ENCODE peak calls at places on chromosomes 2 and 18, in ten cellular contexts. S, O, U, B, D, E, P, R, C and H are unnamed samples.

GRCh38 chr18:79612291-79613108 is 67.1 kb upstream of the CTDP1 start:
- DNase-seq in S (no peak), O (no peak), U (no peak), B (no peak), D (no peak), E (no peak), P (peak), R (no peak), C (no peak), H (no peak)

GRCh38 chr18:56967032-56967431 is 179.9 kb upstream of the BOD1L2 start:
- DNase-seq in S (no peak), O (no peak), U (no peak), B (no peak), D (no peak), E (no peak), P (no peak), R (no peak), C (no peak), H (no peak)

GRCh38 chr2:129765326-129766158 is 213.9 kb upstream of the RAB6C start:
- DNase-seq in S (no peak), O (no peak), U (no peak), B (no peak), D (no peak), E (no peak), P (no peak), R (no peak), C (no peak), H (no peak)

GRCh38 chr2:216006164-216006663 is 7.1 kb downstream of the MREG start:
- DNase-seq in S (peak), O (no peak), U (no peak), B (no peak), D (peak), E (no peak), P (no peak), R (no peak), C (no peak), H (no peak)

GRCh38 chr2:49490710-49491109 is 336.4 kb upstream of the FSHR start:
- DNase-seq in S (peak), O (no peak), U (no peak), B (no peak), D (no peak), E (peak), P (no peak), R (peak), C (peak), H (no peak)

GRCh38 chr2:24304098-24304497 is 56.2 kb downstream of the ITSN2 start:
- DNase-seq in S (peak), O (no peak), U (no peak), B (peak), D (no peak), E (no peak), P (peak), R (no peak), C (peak), H (peak)

GRCh38 chr2:219461061-219461514 is 26.4 kb downstream of the SPEG start:
- DNase-seq in S (peak), O (no peak), U (no peak), B (no peak), D (no peak), E (no peak), P (peak), R (no peak), C (peak), H (no peak)

GRCh38 chr2:182915369-182916326 is 49.2 kb upstream of the FRZB start:
- DNase-seq in S (peak), O (no peak), U (no peak), B (no peak), D (no peak), E (no peak), P (peak), R (no peak), C (peak), H (no peak)

GRCh38 chr18:52504589-52504988 is 164.6 kb downstream of the DCC start:
- DNase-seq in S (no peak), O (no peak), U (no peak), B (no peak), D (no peak), E (no peak), P (no peak), R (no peak), C (no peak), H (no peak)

GRCh38 chr2:28654981-28655322 is 96.7 kb upstream of the PPP1CB start:
- DNase-seq in S (peak), O (no peak), U (no peak), B (no peak), D (no peak), E (no peak), P (no peak), R (peak), C (peak), H (no peak)

GRCh38 chr2:64067326-64067725 is 48.1 kb upstream of the VPS54 start:
- DNase-seq in S (no peak), O (no peak), U (no peak), B (no peak), D (no peak), E (no peak), P (no peak), R (no peak), C (no peak), H (no peak)

GRCh38 chr2:164073053-164073757 is 337.4 kb upstream of the FIGN start:
- DNase-seq in S (no peak), O (no peak), U (no peak), B (no peak), D (no peak), E (no peak), P (no peak), R (no peak), C (no peak), H (no peak)

GRCh38 chr2:232438951-232439757 is 16.8 kb upstream of the ALPI start:
- DNase-seq in S (no peak), O (no peak), U (no peak), B (no peak), D (peak), E (peak), P (peak), R (no peak), C (no peak), H (no peak)

GRCh38 chr2:28642796-28643195 is 108.8 kb upstream of the PPP1CB start:
- DNase-seq in S (no peak), O (no peak), U (no peak), B (no peak), D (no peak), E (no peak), P (no peak), R (peak), C (no peak), H (no peak)

GRCh38 chr18:13279181-13280065 is 60.9 kb downstream of the LDLRAD4 start:
- DNase-seq in S (no peak), O (no peak), U (no peak), B (no peak), D (peak), E (no peak), P (no peak), R (no peak), C (no peak), H (no peak)

GRCh38 chr2:218879881-218880748 is 537 bp upstream of the WNT10A start:
- DNase-seq in S (no peak), O (peak), U (no peak), B (no peak), D (peak), E (peak), P (peak), R (peak), C (no peak), H (no peak)

GRCh38 chr2:46818819-46819218 is 96.8 kb downstream of the MCFD2 start:
- DNase-seq in S (no peak), O (no peak), U (no peak), B (no peak), D (no peak), E (no peak), P (no peak), R (no peak), C (no peak), H (no peak)

GRCh38 chr2:120776649-120777048 is 41.0 kb downstream of the GLI2 start:
- DNase-seq in S (no peak), O (no peak), U (no peak), B (no peak), D (no peak), E (no peak), P (peak), R (no peak), C (no peak), H (no peak)

GRCh38 chr2:98387478-98387877 is 41.2 kb downstream of the CNGA3 start:
- DNase-seq in S (no peak), O (no peak), U (no peak), B (no peak), D (no peak), E (no peak), P (no peak), R (no peak), C (no peak), H (no peak)

GRCh38 chr18:59985289-59985688 is 85.5 kb downstream of the PMAIP1 start:
- DNase-seq in S (peak), O (no peak), U (no peak), B (no peak), D (no peak), E (no peak), P (no peak), R (no peak), C (no peak), H (no peak)

GRCh38 chr2:31227711-31228125 is 6.2 kb upstream of the EHD3 start:
- DNase-seq in S (no peak), O (no peak), U (no peak), B (no peak), D (no peak), E (no peak), P (no peak), R (no peak), C (no peak), H (no peak)

GRCh38 chr2:101766871-101767739 is 69.6 kb downstream of the MAP4K4 start:
- DNase-seq in S (peak), O (no peak), U (no peak), B (no peak), D (no peak), E (no peak), P (no peak), R (no peak), C (no peak), H (no peak)

GRCh38 chr2:71742953-71743601 is 289.7 kb downstream of the DYSF start:
- DNase-seq in S (peak), O (no peak), U (no peak), B (peak), D (no peak), E (no peak), P (peak), R (peak), C (peak), H (peak)

GRCh38 chr18:21868770-21869169 is 128.2 kb downstream of the MIB1 start:
- DNase-seq in S (no peak), O (no peak), U (no peak), B (no peak), D (no peak), E (no peak), P (no peak), R (no peak), C (no peak), H (no peak)

GRCh38 chr2:231410293-231411004 is 14.9 kb downstream of the B3GNT7 start:
- DNase-seq in S (no peak), O (no peak), U (no peak), B (no peak), D (no peak), E (no peak), P (no peak), R (peak), C (no peak), H (no peak)

GRCh38 chr2:134917958-134918517 is 584 bp upstream of the CCNT2 start:
- DNase-seq in S (no peak), O (no peak), U (no peak), B (no peak), D (peak), E (peak), P (no peak), R (peak), C (no peak), H (peak)
- TF ChIP-seq CTCF in S (no peak), O (no peak), U (peak), B (no peak), D (no peak), E (no peak), P (peak), R (peak), C (peak), H (no peak)

DNA sequence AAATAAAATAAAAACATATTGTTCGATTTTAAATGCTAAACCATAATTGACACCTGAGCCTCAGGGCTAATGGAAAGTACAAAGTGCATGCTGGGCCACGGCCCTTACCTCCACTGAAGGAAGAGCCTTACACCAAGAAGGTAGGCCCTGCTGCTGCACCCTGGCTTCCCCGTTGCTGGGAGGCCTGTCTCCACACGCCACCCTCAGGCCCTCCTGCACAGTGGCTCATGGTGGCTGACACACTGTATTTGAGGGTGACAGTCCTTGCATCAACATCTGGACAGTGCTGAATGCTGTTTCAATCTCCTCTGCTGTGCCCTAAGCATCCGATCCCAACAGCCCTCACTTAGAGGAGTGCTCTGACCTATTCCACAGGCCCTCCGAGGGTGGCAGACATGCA is 39.3 kb upstream of the EDAR start:
- DNase-seq in S (no peak), O (no peak), U (no peak), B (no peak), D (no peak), E (no peak), P (no peak), R (no peak), C (no peak), H (no peak)
- TF ChIP-seq CTCF in S (no peak), O (no peak), U (no peak), B (no peak), D (no peak), E (no peak), P (no peak), R (no peak), C (no peak), H (no peak)

DNA sequence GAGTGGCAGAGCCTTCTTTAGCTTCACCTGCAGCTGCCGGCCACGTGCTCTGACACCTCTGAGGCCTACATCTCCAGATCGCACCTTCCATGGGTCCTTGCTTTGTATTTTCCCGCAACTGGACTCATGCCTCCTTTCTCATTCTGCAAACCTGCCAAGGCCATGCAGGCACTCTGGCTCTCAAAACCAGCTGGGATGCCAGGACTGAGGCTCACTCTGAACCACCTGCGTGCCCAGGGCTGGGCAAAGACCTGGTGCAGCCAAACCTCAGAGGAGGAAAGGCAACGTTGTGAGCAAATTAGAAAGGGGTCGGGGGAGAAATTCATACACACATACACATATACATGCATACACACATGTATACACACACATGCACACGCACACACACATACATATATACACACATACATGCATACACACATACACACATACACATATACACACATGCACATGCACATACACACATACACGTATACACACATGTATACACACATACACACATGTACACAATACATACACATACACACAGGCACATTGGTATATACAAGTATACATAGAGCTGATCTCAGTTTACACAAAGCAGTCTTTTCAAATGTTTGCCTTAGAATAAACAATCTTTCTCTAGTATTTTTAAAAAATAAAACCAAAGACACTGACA is 125.2 kb downstream of the RTP5 start:
- DNase-seq in S (no peak), O (peak), U (no peak), B (no peak), D (no peak), E (peak), P (no peak), R (no peak), C (no peak), H (no peak)
- TF ChIP-seq CTCF in S (no peak), O (no peak), U (no peak), B (no peak), D (no peak), E (no peak), P (no peak), R (no peak), C (no peak), H (no peak)

GRCh38 chr2:61538179-61538919 is at the start of gene XPO1:
- DNase-seq in S (peak), O (peak), U (peak), B (peak), D (peak), E (peak), P (peak), R (peak), C (peak), H (peak)

GRCh38 chr2:61538920-61539559 is 884 bp upstream of the XPO1 start:
- DNase-seq in S (peak), O (no peak), U (no peak), B (peak), D (peak), E (no peak), P (no peak), R (no peak), C (peak), H (no peak)

GRCh38 chr2:61537590-61538178 is 472 bp downstream of the XPO1 start:
- DNase-seq in S (no peak), O (no peak), U (no peak), B (peak), D (no peak), E (no peak), P (no peak), R (no peak), C (no peak), H (peak)

DNA sequence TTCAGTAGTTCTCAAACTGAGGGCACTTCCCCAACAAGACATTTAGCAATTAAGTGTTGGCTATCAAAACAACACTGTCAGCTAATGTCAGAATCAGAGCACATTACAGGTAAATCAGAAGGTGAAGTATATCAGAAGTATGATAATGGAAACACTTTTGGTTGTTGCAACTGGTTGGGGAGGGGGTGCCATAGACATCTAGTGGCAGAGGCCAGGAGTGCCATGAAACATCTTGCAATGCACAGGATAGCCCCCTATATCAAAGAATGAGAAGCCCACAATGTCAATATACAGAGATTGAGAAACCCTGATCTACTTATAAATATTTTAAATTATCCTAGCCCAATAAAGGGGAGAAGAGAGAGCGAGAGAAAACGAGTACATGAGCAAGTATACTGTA is 4.9 kb upstream of the XPO1 start:
- DNase-seq in S (no peak), O (no peak), U (no peak), B (no peak), D (no peak), E (no peak), P (no peak), R (no peak), C (no peak), H (no peak)
- TF ChIP-seq CTCF in S (no peak), O (no peak), U (peak), B (no peak), D (no peak), E (no peak), P (no peak), R (no peak), C (no peak), H (no peak)

GRCh38 chr2:53129851-53130250 is 637.8 kb upstream of the CHAC2 start:
- DNase-seq in S (peak), O (no peak), U (no peak), B (no peak), D (no peak), E (no peak), P (no peak), R (no peak), C (no peak), H (no peak)

GRCh38 chr2:53131416-53131815 is 636.2 kb upstream of the CHAC2 start:
- DNase-seq in S (peak), O (no peak), U (no peak), B (no peak), D (no peak), E (no peak), P (no peak), R (no peak), C (no peak), H (no peak)

GRCh38 chr2:53130441-53130943 is 637.1 kb upstream of the CHAC2 start:
- DNase-seq in S (peak), O (no peak), U (no peak), B (no peak), D (no peak), E (no peak), P (no peak), R (no peak), C (no peak), H (no peak)

DNA sequence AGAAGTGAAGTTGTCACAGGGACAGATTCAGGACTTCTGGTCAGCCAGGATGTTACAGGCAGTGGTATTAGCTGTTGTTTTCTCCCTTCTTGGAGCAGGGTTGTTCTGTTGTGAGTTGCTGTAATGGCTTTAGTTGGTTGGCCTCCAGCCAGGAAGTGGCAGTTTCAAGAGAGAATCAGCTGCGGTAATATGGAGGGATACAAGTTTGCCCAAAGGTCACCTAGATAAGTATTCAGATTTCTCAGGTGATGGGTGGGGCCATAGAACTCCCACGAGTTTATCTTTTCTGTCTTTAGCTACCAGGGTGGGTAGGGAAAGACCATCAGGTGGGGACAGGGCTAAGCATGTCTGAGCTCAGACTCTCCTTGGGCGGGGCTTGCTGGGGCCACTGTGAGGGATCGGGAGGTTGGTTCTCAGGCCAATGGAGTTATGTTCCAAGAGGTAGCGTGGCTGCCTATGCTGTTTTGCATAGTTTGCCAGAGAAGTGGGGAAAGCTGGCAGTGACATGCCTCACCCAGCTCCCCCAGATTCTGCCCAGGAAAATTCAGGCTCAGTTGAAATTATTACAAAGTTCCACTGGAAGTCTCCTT is 640.4 kb upstream of the CHAC2 start:
- DNase-seq in S (no peak), O (no peak), U (no peak), B (no peak), D (no peak), E (no peak), P (no peak), R (peak), C (peak), H (no peak)
- TF ChIP-seq CTCF in S (no peak), O (no peak), U (no peak), B (no peak), D (no peak), E (no peak), P (no peak), R (no peak), C (no peak), H (no peak)

GRCh38 chr2:43143756-43144155 is 82.7 kb downstream of the ZFP36L2 start:
- DNase-seq in S (no peak), O (no peak), U (no peak), B (no peak), D (no peak), E (no peak), P (no peak), R (peak), C (no peak), H (no peak)

GRCh38 chr2:43139996-43140621 is 86.3 kb downstream of the ZFP36L2 start:
- DNase-seq in S (no peak), O (no peak), U (no peak), B (no peak), D (peak), E (no peak), P (no peak), R (peak), C (peak), H (no peak)

GRCh38 chr2:43144265-43144664 is 82.1 kb downstream of the ZFP36L2 start:
- DNase-seq in S (no peak), O (no peak), U (no peak), B (no peak), D (no peak), E (no peak), P (no peak), R (no peak), C (no peak), H (no peak)

GRCh38 chr2:43146083-43146482 is 80.3 kb downstream of the ZFP36L2 start:
- DNase-seq in S (no peak), O (no peak), U (no peak), B (no peak), D (no peak), E (no peak), P (no peak), R (no peak), C (no peak), H (no peak)

DNA sequence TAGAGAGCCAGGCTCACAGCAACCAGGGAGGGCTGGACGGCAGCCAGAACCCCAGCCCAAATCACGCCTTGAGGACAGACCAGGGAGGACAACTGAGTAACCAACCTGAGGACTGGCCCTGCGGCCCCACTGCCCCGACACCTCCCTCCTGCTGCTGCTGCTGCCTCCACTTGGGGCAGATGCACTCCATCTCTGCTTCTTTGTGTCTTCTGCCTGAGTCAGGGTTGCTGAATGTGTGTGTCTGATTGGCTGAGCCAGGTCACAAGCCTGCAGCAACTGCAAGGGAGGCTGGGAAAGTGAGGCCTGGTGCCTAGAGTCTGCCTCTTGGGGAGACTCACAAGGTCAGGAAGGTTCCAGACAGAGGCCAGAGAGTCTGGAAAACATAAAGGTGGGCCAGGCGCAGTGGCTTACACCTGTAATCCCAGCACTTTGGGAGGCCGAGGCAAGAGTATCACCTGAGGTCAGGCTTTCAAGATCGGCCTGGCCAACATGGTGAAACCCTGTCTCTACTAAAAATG is 83.4 kb downstream of the ZFP36L2 start:
- DNase-seq in S (no peak), O (no peak), U (no peak), B (no peak), D (peak), E (no peak), P (no peak), R (peak), C (peak), H (no peak)
- TF ChIP-seq CTCF in S (peak), O (no peak), U (no peak), B (no peak), D (no peak), E (no peak), P (no peak), R (no peak), C (no peak), H (no peak)